ENCODE peak calls at places on chromosomes 6 and 20, in seven cellular contexts. B, G, X, U, M, T and E are unnamed samples.

GRCh38 chr20:17562804-17563305 is 7.0 kb upstream of the DSTN start:
- DNase-seq in T (no peak), U (no peak), G (no peak), X (peak; percentile 75), B (no peak), M (no peak), E (no peak)

GRCh38 chr20:34705383-34706021 is 1.4 kb downstream of the TP53INP2 start:
- DNase-seq in B (no peak), U (no peak), G (no peak), M (no peak), T (no peak), X (peak; percentile 23), E (no peak)

GRCh38 chr6:86526238-86526637 is 411.1 kb upstream of the HTR1E start:
- DNase-seq in T (no peak), X (no peak), U (no peak), B (no peak), G (no peak), M (no peak), E (no peak)

GRCh38 chr20:41213150-41213820 is 75.9 kb downstream of the PLCG1 start:
- DNase-seq in U (no peak), T (no peak), B (no peak), X (peak; percentile 53), M (no peak), G (no peak), E (no peak)

GRCh38 chr6:170043150-170043819 is 247.6 kb downstream of the DLL1 start:
- DNase-seq in T (no peak), G (no peak), M (no peak), U (no peak), B (no peak), X (no peak), E (no peak)

GRCh38 chr6:74091794-74092157 is 395.8 kb downstream of the CD109 start:
- DNase-seq in X (no peak), T (no peak), M (no peak), G (no peak), U (no peak), B (no peak), E (no peak)

GRCh38 chr6:22521035-22521434 is 48.3 kb upstream of the HDGFL1 start:
- DNase-seq in M (no peak), X (no peak), U (no peak), T (no peak), B (no peak), G (no peak), E (no peak)

GRCh38 chr20:9392892-9393857 is 121.2 kb upstream of the LAMP5 start:
- DNase-seq in G (no peak), X (peak; percentile 75), M (no peak), U (no peak), B (peak; percentile 5), T (peak; percentile 36), E (no peak)

GRCh38 chr20:11332376-11332775 is 585.3 kb upstream of the BTBD3 start:
- DNase-seq in T (no peak), B (no peak), G (no peak), U (no peak), X (no peak), M (no peak), E (no peak)

GRCh38 chr6:1312444-1313363 is 806 bp downstream of the FOXQ1 start:
- DNase-seq in X (no peak), B (no peak), G (peak; percentile 43), U (no peak), T (no peak), M (no peak), E (no peak)

GRCh38 chr6:7313505-7314165 is 636 bp upstream of the SSR1 start:
- DNase-seq in U (no peak), B (no peak), M (no peak), X (no peak), G (peak; percentile 37), T (no peak), E (no peak)

GRCh38 chr6:132734694-132735236 is 20.9 kb upstream of the VNN1 start:
- DNase-seq in G (no peak), U (no peak), X (peak; percentile 89), B (no peak), T (no peak), M (no peak), E (peak; percentile 27)

GRCh38 chr6:42294759-42295158 is 77.1 kb upstream of the MRPS10 start:
- DNase-seq in T (no peak), G (no peak), B (no peak), X (peak; percentile 56), M (no peak), U (no peak), E (no peak)

GRCh38 chr20:1946762-1947534 is 46.9 kb downstream of the PDYN start:
- DNase-seq in T (no peak), M (no peak), U (no peak), B (no peak), X (peak; percentile 43), G (no peak), E (no peak)

GRCh38 chr20:61416546-61416945 is 164.5 kb downstream of the CDH4 start:
- DNase-seq in B (no peak), T (no peak), M (no peak), X (no peak), U (no peak), G (no peak), E (no peak)

GRCh38 chr6:28771401-28772267 is 152.2 kb downstream of the TRIM27 start:
- DNase-seq in G (no peak), U (no peak), B (no peak), X (no peak), M (no peak), T (no peak), E (no peak)

GRCh38 chr20:53070714-53071392 is 98.7 kb downstream of the TSHZ2 start:
- DNase-seq in X (no peak), B (no peak), M (no peak), U (no peak), G (no peak), T (no peak), E (no peak)

GRCh38 chr6:53439556-53439955 is 90.8 kb upstream of the ELOVL5 start:
- DNase-seq in G (no peak), U (no peak), B (no peak), X (peak; percentile 53), T (no peak), M (no peak), E (no peak)

GRCh38 chr6:22383016-22383415 is 86.2 kb upstream of the PRL start:
- DNase-seq in U (no peak), G (no peak), M (no peak), T (no peak), X (no peak), B (no peak), E (no peak)

GRCh38 chr20:48186915-48187314 is 401.6 kb upstream of the SULF2 start:
- DNase-seq in U (no peak), G (no peak), T (no peak), X (peak; percentile 29), M (no peak), B (no peak), E (no peak)

GRCh38 chr6:25980935-25981334 is 18.3 kb downstream of the TRIM38 start:
- DNase-seq in B (no peak), X (no peak), U (no peak), T (no peak), M (no peak), G (no peak), E (no peak)

GRCh38 chr20:3786126-3786484 is 435 bp downstream of the CENPB start:
- DNase-seq in G (peak; percentile 64), U (no peak), B (no peak), T (peak; percentile 47), X (peak; percentile 70), M (no peak), E (no peak)

GRCh38 chr6:42201382-42201781 is 6.6 kb upstream of the GUCA1B start:
- DNase-seq in M (no peak), U (no peak), T (no peak), X (peak; percentile 59), B (no peak), G (no peak), E (no peak)